ENCODE peak calls at places on chromosomes 13 and 19, in five cellular contexts. O is AG10803, Y is suprapubic skin, E is spleen, G is OCI-LY7. V is an unnamed sample.

GRCh38 chr19:7682175-7682855 is 1.7 kb downstream of the TRAPPC5 start:
- DNase-seq in E (peak; percentile 88), G (no peak), O (no peak), Y (no peak), V (no peak)

GRCh38 chr13:25406377-25406776 is 34.6 kb downstream of the ATP8A2 start:
- DNase-seq in G (peak; percentile 4), Y (no peak), O (no peak), E (no peak), V (no peak)

GRCh38 chr19:33436360-33437345 is 63.1 kb downstream of the CEBPG start:
- DNase-seq in O (no peak), G (no peak), Y (no peak), E (peak; percentile 67), V (no peak)

GRCh38 chr19:39824143-39825092 is 9.5 kb downstream of the DYRK1B start:
- DNase-seq in O (peak; percentile 90), E (peak; percentile 94), G (peak; percentile 33), Y (peak; percentile 92), V (peak; percentile 94)

GRCh38 chr19:47093254-47093653 is 20.3 kb downstream of the ZC3H4 start:
- DNase-seq in O (no peak), E (no peak), G (no peak), Y (no peak), V (no peak)

GRCh38 chr13:87872813-87873212 is 201.6 kb downstream of the SLITRK5 start:
- DNase-seq in O (no peak), G (no peak), E (no peak), Y (no peak), V (no peak)

GRCh38 chr13:90436697-90437096 is 910.8 kb upstream of the MIR17HG start:
- DNase-seq in Y (no peak), E (no peak), O (no peak), G (no peak), V (no peak)

GRCh38 chr19:16588089-16588823 is 16.0 kb upstream of the SLC35E1 start:
- DNase-seq in E (peak; percentile 92), O (no peak), G (peak; percentile 95), Y (peak; percentile 64), V (peak; percentile 86)

GRCh38 chr13:109494955-109495354 is 291.4 kb downstream of the IRS2 start:
- DNase-seq in Y (no peak), O (peak; percentile 67), E (no peak), G (no peak), V (no peak)

GRCh38 chr13:48975101-48975925 is at the start of gene FNDC3A:
- DNase-seq in E (peak; percentile 96), O (peak; percentile 63), G (peak; percentile 72), Y (peak; percentile 81), V (no peak)
- TF ChIP-seq CTCF in E (no peak), O (peak; percentile 29), G (peak; percentile 34), Y (no peak), V (no peak)

GRCh38 chr19:6020972-6021805 is 43.2 kb upstream of the RANBP3 start:
- DNase-seq in Y (no peak), E (peak; percentile 25), O (no peak), G (no peak), V (no peak)
- TF ChIP-seq CTCF in Y (no peak), E (no peak), O (no peak), G (no peak), V (no peak)

DNA sequence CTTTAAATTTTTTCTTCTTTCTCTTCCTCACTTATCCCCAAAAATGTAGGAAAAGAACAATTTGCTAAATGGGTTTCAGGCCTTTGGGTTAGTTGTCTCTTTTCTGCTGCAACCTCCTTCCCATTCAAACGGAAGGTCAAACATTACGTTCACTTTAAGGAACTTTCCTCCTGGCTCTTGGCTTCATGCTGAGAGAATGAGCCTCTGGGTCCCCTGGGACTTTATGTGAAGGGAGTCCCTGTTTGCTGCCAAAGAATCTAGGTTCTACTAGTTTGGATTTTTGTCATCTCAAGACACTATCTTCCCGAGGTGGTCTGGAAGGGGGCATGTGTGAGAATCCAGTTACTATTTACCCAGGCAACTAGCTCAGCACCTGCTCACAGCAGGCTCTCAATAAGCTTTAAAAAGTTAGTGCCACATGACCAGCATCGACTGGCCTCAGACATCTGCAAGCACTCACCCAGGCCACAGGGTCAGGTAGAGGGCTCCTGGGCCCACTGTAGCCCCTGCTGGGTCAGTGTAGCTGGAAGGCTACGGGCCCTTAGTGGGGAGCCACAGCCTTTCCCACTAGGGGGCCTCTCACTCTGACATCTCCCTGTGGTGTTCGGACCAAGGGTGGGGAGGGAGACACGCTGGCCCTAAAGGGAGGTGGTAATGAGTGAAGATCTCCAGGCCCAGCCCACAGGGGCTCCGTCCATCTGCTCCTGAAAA is 40.5 kb downstream of the FAM124A start:
- DNase-seq in Y (no peak), O (no peak), E (no peak), G (peak; percentile 4), V (no peak)
- TF ChIP-seq CTCF in Y (no peak), O (no peak), E (no peak), G (peak; percentile 58), V (peak; percentile 35)

GRCh38 chr13:33606692-33607091 is 211.3 kb upstream of the RFC3 start:
- DNase-seq in Y (no peak), E (no peak), O (no peak), G (no peak), V (no peak)
- TF ChIP-seq CTCF in Y (no peak), E (no peak), O (no peak), G (no peak), V (no peak)

GRCh38 chr19:1729568-1729925 is 23.8 kb upstream of the ONECUT3 start:
- DNase-seq in E (no peak), O (no peak), Y (no peak), G (no peak), V (no peak)

GRCh38 chr19:1720237-1720636 is 33.1 kb upstream of the ONECUT3 start:
- DNase-seq in E (no peak), O (no peak), G (no peak), Y (no peak), V (no peak)

GRCh38 chr19:1730157-1730556 is 23.1 kb upstream of the ONECUT3 start:
- DNase-seq in O (no peak), Y (no peak), G (no peak), E (no peak), V (no peak)

GRCh38 chr19:1728816-1729567 is 24.3 kb upstream of the ONECUT3 start:
- DNase-seq in O (no peak), Y (no peak), G (no peak), E (no peak), V (no peak)

DNA sequence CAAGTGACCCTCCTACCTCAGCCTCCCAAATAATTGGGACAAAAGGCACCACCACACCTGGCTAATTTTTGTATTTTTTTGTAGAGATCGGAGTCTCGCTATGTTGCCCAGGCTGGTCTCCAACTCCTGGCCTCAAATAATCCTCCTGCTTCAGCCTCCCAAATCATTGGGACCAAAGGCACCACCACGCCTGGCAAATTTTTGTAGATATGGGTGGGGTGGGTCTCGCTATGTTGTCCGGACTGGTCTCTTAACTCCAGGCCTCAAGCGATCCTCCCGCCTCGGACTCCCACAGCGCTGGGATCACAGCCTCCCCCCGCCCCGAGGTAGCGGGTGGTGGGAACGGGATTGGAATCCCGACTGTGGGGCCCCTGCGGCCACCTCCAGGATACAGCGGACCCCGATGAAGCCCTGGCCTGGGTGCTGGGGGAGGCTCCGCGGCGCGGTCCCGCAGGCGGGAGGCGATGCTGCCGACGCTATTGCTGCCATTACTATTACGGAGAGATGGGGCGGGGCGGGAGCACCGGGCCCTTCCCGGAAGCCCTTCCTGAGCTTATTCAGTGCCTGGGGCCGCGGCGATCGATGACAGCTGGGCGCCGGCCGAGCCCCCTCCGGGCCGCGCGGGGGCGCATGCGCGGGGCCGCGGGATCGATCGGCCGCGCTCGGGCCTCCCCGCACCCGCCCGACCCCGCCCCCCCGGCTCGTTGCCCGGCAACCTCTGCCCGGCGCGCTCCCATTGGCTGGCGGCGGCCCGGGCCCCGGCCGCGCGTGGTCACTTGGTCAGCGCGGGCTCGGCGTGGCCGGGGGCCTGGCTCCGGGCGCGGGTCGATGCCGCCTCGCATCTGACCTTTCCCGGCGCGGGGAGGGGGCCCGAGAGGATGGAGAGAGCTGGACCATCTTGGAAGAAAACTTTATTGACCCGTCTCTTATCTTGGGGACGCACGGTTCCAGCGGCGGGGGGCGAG is 27.9 kb upstream of the ONECUT3 start:
- DNase-seq in O (peak; percentile 26), G (no peak), Y (no peak), E (no peak), V (peak; percentile 89)
- TF ChIP-seq CTCF in O (no peak), G (no peak), Y (no peak), E (no peak), V (no peak)

DNA sequence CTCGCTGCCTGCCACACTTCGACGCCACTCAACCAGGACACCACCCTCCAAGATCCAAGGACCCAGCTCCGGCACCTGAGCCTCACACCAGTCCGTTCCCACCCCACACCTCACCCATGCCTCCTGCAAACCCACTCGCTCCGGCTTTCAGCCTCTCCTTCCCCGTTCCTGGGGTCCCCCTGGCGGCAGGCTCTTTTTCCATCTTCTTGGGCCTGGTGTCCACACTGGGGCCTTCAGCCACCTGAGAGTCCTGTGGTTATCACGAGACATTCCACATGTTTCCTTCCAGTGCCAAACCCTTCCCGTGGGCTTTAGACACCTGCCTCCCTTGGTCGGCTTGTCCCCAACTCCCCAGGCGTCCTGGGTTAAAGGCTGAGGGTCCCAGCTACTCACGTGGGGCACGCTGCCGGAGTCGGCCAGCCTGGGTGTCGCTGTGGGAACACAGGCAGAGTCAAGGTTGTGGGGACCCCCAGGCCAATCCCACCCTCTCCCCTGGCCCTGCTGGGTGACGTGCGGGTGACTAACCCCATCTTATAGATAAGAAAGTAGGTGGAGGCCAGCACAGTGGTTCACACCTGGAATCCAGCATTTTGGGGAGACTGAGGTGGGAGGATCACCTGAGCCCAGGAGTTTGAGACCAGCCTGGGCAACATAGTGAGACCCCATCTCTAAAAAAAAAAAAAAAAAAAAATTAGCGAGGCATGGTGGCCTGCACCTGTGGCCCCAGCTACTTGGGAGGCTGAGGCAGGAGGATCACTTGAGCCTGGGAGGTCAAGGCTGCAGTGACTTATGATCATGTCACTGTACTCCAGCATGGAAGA is 2.0 kb downstream of the JSRP1 start:
- DNase-seq in Y (no peak), G (no peak), E (no peak), O (no peak), V (no peak)
- TF ChIP-seq CTCF in Y (no peak), G (no peak), E (no peak), O (peak; percentile 37), V (no peak)

GRCh38 chr19:5170329-5170745 is 170.3 kb downstream of the PTPRS start:
- DNase-seq in G (peak; percentile 20), Y (no peak), E (peak; percentile 88), O (no peak), V (no peak)
- TF ChIP-seq CTCF in G (peak; percentile 76), Y (peak; percentile 46), E (peak; percentile 70), O (peak; percentile 47), V (peak; percentile 67)

GRCh38 chr13:61989984-61990383 is 574.3 kb upstream of the PCDH20 start:
- DNase-seq in G (no peak), E (no peak), Y (no peak), O (no peak), V (no peak)
- TF ChIP-seq CTCF in G (no peak), E (no peak), Y (no peak), O (no peak), V (no peak)

V was measured in GM13976.